ENCODE peak calls at places on chromosomes 11 and 22, in five cellular contexts. Y is cardiac fibroblast; A is stimulated activated CD4-positive, alpha-beta T cell treated with anti-CD3 and anti-CD28 coated beads, Interleukin-2, amount 100 ng/mL, for 48 hours; B is pulmonary artery endothelial cell; X is foreskin keratinocyte. W is an unnamed sample.

GRCh38 chr11:3123316-3123715 is 41.8 kb downstream of the OSBPL5 start:
- DNase-seq in Y (peak), A (no peak), B (no peak), X (peak), W (no peak)

GRCh38 chr11:47879259-47880184 is 31.4 kb upstream of the NUP160 start:
- DNase-seq in Y (no peak), A (no peak), B (no peak), X (no peak), W (no peak)

GRCh38 chr11:61067782-61068181 is 34.5 kb upstream of the CD5 start:
- DNase-seq in Y (no peak), A (no peak), B (no peak), X (no peak), W (no peak)

GRCh38 chr11:132187814-132188213 is 817.4 kb downstream of the NTM start:
- DNase-seq in Y (peak), A (no peak), B (no peak), X (no peak), W (no peak)

GRCh38 chr11:77278595-77279506 is 22.6 kb downstream of the GDPD4 start:
- DNase-seq in Y (no peak), A (no peak), B (no peak), X (peak), W (no peak)

GRCh38 chr11:82864268-82864667 is 36.0 kb downstream of the PRCP start:
- DNase-seq in Y (peak), A (no peak), B (no peak), X (no peak), W (peak)

GRCh38 chr22:49768961-49769690 is 58.5 kb downstream of the BRD1 start:
- DNase-seq in Y (peak), A (no peak), B (no peak), X (no peak), W (no peak)

GRCh38 chr22:19524170-19525115 is at the start of gene CLDN5:
- DNase-seq in Y (peak), A (no peak), B (peak), X (no peak), W (no peak)

GRCh38 chr11:12026331-12027211 is 18.1 kb upstream of the DKK3 start:
- DNase-seq in Y (no peak), A (no peak), B (no peak), X (no peak), W (no peak)

GRCh38 chr11:61147271-61147670 is 14.0 kb downstream of the VPS37C start:
- DNase-seq in Y (no peak), A (no peak), B (no peak), X (no peak), W (no peak)

GRCh38 chr11:106012744-106013143 is 9.3 kb downstream of the MSANTD4 start:
- DNase-seq in Y (peak), A (no peak), B (peak), X (peak), W (no peak)

GRCh38 chr22:47201996-47202818 is 439.8 kb downstream of the TBC1D22A start:
- DNase-seq in Y (no peak), A (no peak), B (no peak), X (no peak), W (no peak)

GRCh38 chr22:28450109-28450508 is 229.5 kb downstream of the TTC28 start:
- DNase-seq in Y (no peak), A (no peak), B (no peak), X (no peak), W (no peak)

GRCh38 chr11:9700105-9700801 is 36.4 kb downstream of the SWAP70 start:
- DNase-seq in Y (no peak), A (no peak), B (no peak), X (no peak), W (no peak)

GRCh38 chr11:22927793-22928192 is 67.5 kb upstream of the CCDC179 start:
- DNase-seq in Y (no peak), A (no peak), B (no peak), X (no peak), W (no peak)

GRCh38 chr11:66264893-66265292 is 3.5 kb upstream of the RAB1B start:
- DNase-seq in Y (no peak), A (no peak), B (no peak), X (no peak), W (no peak)

GRCh38 chr11:102513869-102514268 is 16.7 kb downstream of the MMP7 start:
- DNase-seq in Y (peak), A (no peak), B (no peak), X (no peak), W (no peak)

GRCh38 chr22:28044546-28045173 is 125.6 kb upstream of the PITPNB start:
- DNase-seq in Y (no peak), A (no peak), B (no peak), X (no peak), W (no peak)

GRCh38 chr11:64299847-64300648 is at the start of gene CATSPERZ:
- DNase-seq in Y (no peak), A (no peak), B (no peak), X (no peak), W (no peak)

GRCh38 chr22:19679476-19680099 is 34.7 kb upstream of the SEPTIN5 start:
- DNase-seq in Y (peak), A (peak), B (no peak), X (no peak), W (peak)

GRCh38 chr22:42933783-42934144 is 76.7 kb upstream of the ARFGAP3 start:
- DNase-seq in Y (peak), A (no peak), B (peak), X (peak), W (no peak)

GRCh38 chr11:71189768-71190315 is 62.5 kb downstream of the SHANK2 start:
- DNase-seq in Y (no peak), A (no peak), B (no peak), X (no peak), W (no peak)

GRCh38 chr11:110319501-110319900 is 23.1 kb upstream of the RDX start:
- DNase-seq in Y (no peak), A (no peak), B (no peak), X (no peak), W (no peak)

GRCh38 chr22:39624501-39624821 is 53.9 kb downstream of the CACNA1I start:
- DNase-seq in Y (no peak), A (no peak), B (no peak), X (no peak), W (no peak)

GRCh38 chr22:31346733-31347250 is 646 bp upstream of the PATZ1 start:
- DNase-seq in Y (peak), A (peak), B (no peak), X (no peak), W (peak)

GRCh38 chr22:23036684-23037428 is 33.5 kb upstream of the GNAZ start:
- DNase-seq in Y (peak), A (no peak), B (no peak), X (no peak), W (no peak)

GRCh38 chr22:40258463-40259046 is 80.8 kb downstream of the TNRC6B start:
- DNase-seq in Y (no peak), A (no peak), B (no peak), X (peak), W (no peak)

GRCh38 chr11:6251990-6252473 is 7.6 kb upstream of the CCKBR start:
- DNase-seq in Y (peak), A (no peak), B (no peak), X (no peak), W (no peak)

GRCh38 chr11:70048279-70049024 is 29.7 kb upstream of the ANO1 start:
- DNase-seq in Y (no peak), A (no peak), B (no peak), X (no peak), W (no peak)

GRCh38 chr22:21866821-21867527 is 471 bp downstream of the MAPK1 start:
- DNase-seq in Y (no peak), A (peak), B (no peak), X (no peak), W (no peak)

GRCh38 chr11:10908215-10908990 is 50.5 kb upstream of the ZBED5 start:
- DNase-seq in Y (peak), A (no peak), B (no peak), X (no peak), W (peak)